ENCODE peak calls at places on chromosomes 11 and 22, in five cellular contexts. D, O, H, L and B are unnamed samples.

GRCh38 chr11:31825453-31826391 is 14.6 kb upstream of the PAX6 start:
- DNase-seq in H (no peak), L (no peak), O (no peak), D (no peak), B (no peak)

GRCh38 chr22:24580276-24580675 is 12.6 kb downstream of the LRRC75B start:
- DNase-seq in D (no peak), O (no peak), L (no peak), H (no peak), B (no peak)

GRCh38 chr11:69419662-69420061 is 61.8 kb upstream of the LINC01488 start:
- DNase-seq in H (peak; percentile 52), D (no peak), L (no peak), O (no peak), B (no peak)

GRCh38 chr11:43830928-43831440 is 49.6 kb upstream of the ALKBH3 start:
- DNase-seq in L (peak; percentile 5), H (no peak), D (no peak), O (peak; percentile 23), B (peak; percentile 99)

GRCh38 chr11:92556435-92556834 is 331.8 kb downstream of the FAT3 start:
- DNase-seq in L (no peak), H (no peak), O (no peak), D (no peak), B (peak; percentile 17)

GRCh38 chr11:64637346-64638016 is 46.5 kb downstream of the SLC22A12 start:
- DNase-seq in D (no peak), O (no peak), H (no peak), L (no peak), B (no peak)

GRCh38 chr11:115610908-115611307 is 106.7 kb upstream of the CADM1 start:
- DNase-seq in D (no peak), L (no peak), H (no peak), O (no peak), B (no peak)

GRCh38 chr11:112162761-112163669 is 879 bp downstream of the IL18 start:
- DNase-seq in H (no peak), L (no peak), O (no peak), D (no peak), B (no peak)

GRCh38 chr11:44104472-44105294 is 9.2 kb downstream of the EXT2 start:
- DNase-seq in D (no peak), O (no peak), H (no peak), L (no peak), B (no peak)

GRCh38 chr11:66510990-66511339 is 530 bp downstream of the BBS1 start:
- DNase-seq in O (no peak), D (no peak), L (no peak), H (no peak), B (no peak)

GRCh38 chr22:21972293-21972779 is 10.3 kb downstream of the TOP3B start:
- DNase-seq in H (no peak), L (no peak), D (no peak), O (no peak), B (no peak)

GRCh38 chr11:96464695-96465307 is 75.0 kb downstream of the JRKL start:
- DNase-seq in O (no peak), L (peak; percentile 86), D (peak; percentile 73), H (no peak), B (peak; percentile 63)

GRCh38 chr22:48065852-48066251 is 1303.4 kb downstream of the TBC1D22A start:
- DNase-seq in D (no peak), H (peak; percentile 48), O (no peak), L (peak; percentile 31), B (no peak)

GRCh38 chr22:43923191-43923590 is 414 bp upstream of the PNPLA3 start:
- DNase-seq in H (no peak), L (no peak), O (no peak), D (no peak), B (no peak)

GRCh38 chr11:57751676-57752253 is at the start of gene BTBD18:
- DNase-seq in D (no peak), L (no peak), O (no peak), H (no peak), B (no peak)

GRCh38 chr11:73221451-73221850 is 3.4 kb downstream of the P2RY2 start:
- DNase-seq in L (no peak), H (peak; percentile 38), O (no peak), D (no peak), B (no peak)

GRCh38 chr11:31641477-31642062 is 132.0 kb downstream of the ELP4 start:
- DNase-seq in O (no peak), H (no peak), L (peak; percentile 56), D (peak; percentile 68), B (no peak)

GRCh38 chr22:29700206-29700948 is 19.4 kb upstream of the CABP7 start:
- DNase-seq in H (no peak), D (peak; percentile 75), L (peak; percentile 45), O (no peak), B (no peak)